ENCODE peak calls at places on chromosomes 12 and 14, in eight cellular contexts. One of them, this sample, is unnamed.

GRCh38 chr12:54032627-54033100 is at the start of gene HOXC5:
- DNase-seq in SW480: peak
- DNase-seq in fibroblast of gingiva: peak
- DNase-seq in WTC11: peak
- DNase-seq in stimulated activated CD8-positive, alpha-beta memory T cell treated with anti-CD3 and anti-CD28 coated beads, Interleukin-4, amount 100 ng/mL, for 1 hour: peak
- DNase-seq in EL: peak
- DNase-seq in sciatic nerve: peak
- DNase-seq in spleen: peak
- DNase-seq in this sample: peak

GRCh38 chr12:78293039-78293686 is 462.5 kb downstream of the NAV3 start:
- DNase-seq in SW480: peak
- DNase-seq in fibroblast of gingiva: peak
- DNase-seq in WTC11: no peak
- DNase-seq in stimulated activated CD8-positive, alpha-beta memory T cell treated with anti-CD3 and anti-CD28 coated beads, Interleukin-4, amount 100 ng/mL, for 1 hour: no peak
- DNase-seq in EL: peak
- DNase-seq in sciatic nerve: no peak
- DNase-seq in spleen: no peak
- DNase-seq in this sample: no peak

GRCh38 chr14:71452987-71453386 is 479.2 kb upstream of the RGS6 start:
- DNase-seq in SW480: no peak
- DNase-seq in fibroblast of gingiva: peak
- DNase-seq in WTC11: no peak
- DNase-seq in stimulated activated CD8-positive, alpha-beta memory T cell treated with anti-CD3 and anti-CD28 coated beads, Interleukin-4, amount 100 ng/mL, for 1 hour: no peak
- DNase-seq in EL: no peak
- DNase-seq in sciatic nerve: no peak
- DNase-seq in spleen: no peak
- DNase-seq in this sample: no peak

GRCh38 chr14:105894125-105894977 is 368.0 kb downstream of the TMEM121 start:
- DNase-seq in SW480: no peak
- DNase-seq in fibroblast of gingiva: no peak
- DNase-seq in WTC11: peak
- DNase-seq in stimulated activated CD8-positive, alpha-beta memory T cell treated with anti-CD3 and anti-CD28 coated beads, Interleukin-4, amount 100 ng/mL, for 1 hour: no peak
- DNase-seq in EL: no peak
- DNase-seq in sciatic nerve: peak
- DNase-seq in spleen: peak
- DNase-seq in this sample: no peak

GRCh38 chr14:100591453-100592371 is 4.5 kb upstream of the BEGAIN start:
- DNase-seq in SW480: no peak
- DNase-seq in fibroblast of gingiva: no peak
- DNase-seq in WTC11: peak
- DNase-seq in stimulated activated CD8-positive, alpha-beta memory T cell treated with anti-CD3 and anti-CD28 coated beads, Interleukin-4, amount 100 ng/mL, for 1 hour: no peak
- DNase-seq in EL: no peak
- DNase-seq in sciatic nerve: peak
- DNase-seq in spleen: peak
- DNase-seq in this sample: peak

GRCh38 chr12:93109794-93110203 is 180.7 kb upstream of the EEA1 start:
- DNase-seq in SW480: no peak
- DNase-seq in fibroblast of gingiva: no peak
- DNase-seq in WTC11: no peak
- DNase-seq in stimulated activated CD8-positive, alpha-beta memory T cell treated with anti-CD3 and anti-CD28 coated beads, Interleukin-4, amount 100 ng/mL, for 1 hour: no peak
- DNase-seq in EL: no peak
- DNase-seq in sciatic nerve: no peak
- DNase-seq in spleen: no peak
- DNase-seq in this sample: no peak

GRCh38 chr14:85214471-85214870 is 315.5 kb upstream of the FLRT2 start:
- DNase-seq in SW480: no peak
- DNase-seq in fibroblast of gingiva: no peak
- DNase-seq in WTC11: no peak
- DNase-seq in stimulated activated CD8-positive, alpha-beta memory T cell treated with anti-CD3 and anti-CD28 coated beads, Interleukin-4, amount 100 ng/mL, for 1 hour: no peak
- DNase-seq in EL: peak
- DNase-seq in sciatic nerve: no peak
- DNase-seq in spleen: no peak
- DNase-seq in this sample: no peak

GRCh38 chr14:65173973-65174693 is 71.8 kb upstream of the MAX start:
- DNase-seq in SW480: no peak
- DNase-seq in fibroblast of gingiva: no peak
- DNase-seq in WTC11: peak
- DNase-seq in stimulated activated CD8-positive, alpha-beta memory T cell treated with anti-CD3 and anti-CD28 coated beads, Interleukin-4, amount 100 ng/mL, for 1 hour: no peak
- DNase-seq in EL: no peak
- DNase-seq in sciatic nerve: no peak
- DNase-seq in spleen: no peak
- DNase-seq in this sample: no peak

GRCh38 chr12:21276826-21277225 is 57.9 kb downstream of the SLCO1A2 start:
- DNase-seq in SW480: no peak
- DNase-seq in fibroblast of gingiva: no peak
- DNase-seq in WTC11: no peak
- DNase-seq in stimulated activated CD8-positive, alpha-beta memory T cell treated with anti-CD3 and anti-CD28 coated beads, Interleukin-4, amount 100 ng/mL, for 1 hour: no peak
- DNase-seq in EL: peak
- DNase-seq in sciatic nerve: no peak
- DNase-seq in spleen: peak
- DNase-seq in this sample: no peak

GRCh38 chr12:591571-592505 is 71.4 kb downstream of the NINJ2 start:
- DNase-seq in SW480: no peak
- DNase-seq in fibroblast of gingiva: no peak
- DNase-seq in WTC11: no peak
- DNase-seq in stimulated activated CD8-positive, alpha-beta memory T cell treated with anti-CD3 and anti-CD28 coated beads, Interleukin-4, amount 100 ng/mL, for 1 hour: no peak
- DNase-seq in EL: no peak
- DNase-seq in sciatic nerve: peak
- DNase-seq in spleen: no peak
- DNase-seq in this sample: peak

GRCh38 chr12:51863921-51864700 is 15.6 kb upstream of the FIGNL2 start:
- DNase-seq in SW480: peak
- DNase-seq in fibroblast of gingiva: no peak
- DNase-seq in WTC11: peak
- DNase-seq in stimulated activated CD8-positive, alpha-beta memory T cell treated with anti-CD3 and anti-CD28 coated beads, Interleukin-4, amount 100 ng/mL, for 1 hour: no peak
- DNase-seq in EL: no peak
- DNase-seq in sciatic nerve: peak
- DNase-seq in spleen: peak
- DNase-seq in this sample: no peak

GRCh38 chr12:56725723-56726102 is 614 bp upstream of the NACA start:
- DNase-seq in SW480: no peak
- DNase-seq in fibroblast of gingiva: no peak
- DNase-seq in WTC11: no peak
- DNase-seq in stimulated activated CD8-positive, alpha-beta memory T cell treated with anti-CD3 and anti-CD28 coated beads, Interleukin-4, amount 100 ng/mL, for 1 hour: no peak
- DNase-seq in EL: no peak
- DNase-seq in sciatic nerve: no peak
- DNase-seq in spleen: no peak
- DNase-seq in this sample: no peak